ENCODE peak calls at places on chromosomes 3 and 15, in five cellular contexts. I, U, R, S and D are unnamed samples.

GRCh38 chr3:2653706-2654105 is 456.5 kb downstream of the IL5RA start:
- DNase-seq in I (no peak), U (peak), R (no peak), S (no peak), D (no peak)

GRCh38 chr15:57025264-57025939 is 107.0 kb downstream of the TCF12 start:
- DNase-seq in I (no peak), U (peak), R (no peak), S (peak), D (peak)

GRCh38 chr3:60192297-60193114 is 1058.7 kb downstream of the FHIT start:
- DNase-seq in I (no peak), U (no peak), R (no peak), S (no peak), D (no peak)

GRCh38 chr15:29939404-29939803 is 117.1 kb upstream of the TJP1 start:
- DNase-seq in I (no peak), U (no peak), R (no peak), S (peak), D (no peak)

GRCh38 chr3:51338632-51339031 is 46.5 kb upstream of the MANF start:
- DNase-seq in I (no peak), U (no peak), R (no peak), S (no peak), D (no peak)

GRCh38 chr3:126147147-126147931 is 33.0 kb downstream of the ALDH1L1 start:
- DNase-seq in I (no peak), U (no peak), R (no peak), S (no peak), D (no peak)

GRCh38 chr3:67296039-67296892 is 298.2 kb downstream of the KBTBD8 start:
- DNase-seq in I (no peak), U (no peak), R (no peak), S (no peak), D (no peak)

GRCh38 chr3:127266186-127266585 is 21.7 kb downstream of the PRR20G start:
- DNase-seq in I (no peak), U (no peak), R (no peak), S (no peak), D (no peak)

GRCh38 chr15:28096720-28097431 is 2.2 kb downstream of the OCA2 start:
- DNase-seq in I (no peak), U (no peak), R (no peak), S (no peak), D (peak)

GRCh38 chr15:94858011-94858410 is 626.6 kb downstream of the MCTP2 start:
- DNase-seq in I (no peak), U (no peak), R (no peak), S (no peak), D (no peak)

GRCh38 chr3:127738192-127738840 is 65.6 kb downstream of the ABTB1 start:
- DNase-seq in I (no peak), U (no peak), R (no peak), S (peak), D (no peak)

GRCh38 chr15:31228980-31229826 is 97.4 kb upstream of the KLF13 start:
- DNase-seq in I (no peak), U (no peak), R (no peak), S (no peak), D (peak)

GRCh38 chr3:17384567-17385296 is 357.7 kb downstream of the TBC1D5 start:
- DNase-seq in I (no peak), U (peak), R (no peak), S (peak), D (no peak)

GRCh38 chr15:35066094-35066493 is 19.0 kb downstream of the NANOGP8 start:
- DNase-seq in I (no peak), U (no peak), R (no peak), S (no peak), D (no peak)

GRCh38 chr3:65569129-65569528 is 469.6 kb downstream of the MAGI1 start:
- DNase-seq in I (no peak), U (peak), R (no peak), S (no peak), D (no peak)

GRCh38 chr15:101028321-101028720 is 109.2 kb downstream of the LRRK1 start:
- DNase-seq in I (no peak), U (peak), R (no peak), S (no peak), D (no peak)

GRCh38 chr15:101027273-101027901 is 108.2 kb downstream of the LRRK1 start:
- DNase-seq in I (no peak), U (no peak), R (no peak), S (no peak), D (no peak)

GRCh38 chr15:101029971-101030661 is 111.0 kb downstream of the LRRK1 start:
- DNase-seq in I (no peak), U (no peak), R (no peak), S (no peak), D (no peak)

GRCh38 chr15:101027920-101028319 is 108.8 kb downstream of the LRRK1 start:
- DNase-seq in I (no peak), U (no peak), R (no peak), S (no peak), D (no peak)

DNA sequence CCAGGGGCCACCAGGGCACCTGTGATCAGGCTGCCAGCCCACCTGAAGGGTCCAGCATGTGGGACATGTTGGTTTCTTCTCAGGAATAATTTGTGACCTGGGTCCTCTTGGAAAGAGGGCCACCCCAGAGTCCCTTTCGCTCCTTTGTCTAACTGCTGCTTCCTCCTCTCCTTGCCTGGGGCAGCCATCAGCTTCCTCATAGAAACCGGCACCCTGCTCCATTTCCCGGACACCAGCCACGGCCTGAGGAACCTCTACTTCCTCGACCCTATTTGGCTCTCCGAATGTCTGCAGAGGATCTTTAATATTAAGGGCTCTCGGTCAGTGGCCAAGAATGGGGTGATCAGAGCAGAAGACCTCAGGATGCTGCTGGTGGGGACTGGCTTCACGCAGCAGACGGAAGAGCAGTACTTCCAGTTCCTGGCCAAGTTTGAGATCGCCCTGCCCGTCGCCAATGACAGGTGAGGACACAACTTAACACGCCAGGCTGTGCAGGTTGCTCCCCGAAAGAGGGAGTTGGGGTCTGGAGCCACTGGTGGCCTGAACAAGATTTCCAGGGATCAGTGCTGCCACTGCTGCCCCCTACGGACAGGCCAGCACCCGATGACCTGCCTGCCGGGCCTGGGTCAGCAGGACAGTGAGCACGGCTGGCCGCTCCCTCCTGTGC is 109.7 kb downstream of the LRRK1 start:
- DNase-seq in I (no peak), U (no peak), R (no peak), S (no peak), D (no peak)
- TF ChIP-seq EZH2 in I (no peak), U (no peak), R (no peak), S (no peak), D (no peak)

DNA sequence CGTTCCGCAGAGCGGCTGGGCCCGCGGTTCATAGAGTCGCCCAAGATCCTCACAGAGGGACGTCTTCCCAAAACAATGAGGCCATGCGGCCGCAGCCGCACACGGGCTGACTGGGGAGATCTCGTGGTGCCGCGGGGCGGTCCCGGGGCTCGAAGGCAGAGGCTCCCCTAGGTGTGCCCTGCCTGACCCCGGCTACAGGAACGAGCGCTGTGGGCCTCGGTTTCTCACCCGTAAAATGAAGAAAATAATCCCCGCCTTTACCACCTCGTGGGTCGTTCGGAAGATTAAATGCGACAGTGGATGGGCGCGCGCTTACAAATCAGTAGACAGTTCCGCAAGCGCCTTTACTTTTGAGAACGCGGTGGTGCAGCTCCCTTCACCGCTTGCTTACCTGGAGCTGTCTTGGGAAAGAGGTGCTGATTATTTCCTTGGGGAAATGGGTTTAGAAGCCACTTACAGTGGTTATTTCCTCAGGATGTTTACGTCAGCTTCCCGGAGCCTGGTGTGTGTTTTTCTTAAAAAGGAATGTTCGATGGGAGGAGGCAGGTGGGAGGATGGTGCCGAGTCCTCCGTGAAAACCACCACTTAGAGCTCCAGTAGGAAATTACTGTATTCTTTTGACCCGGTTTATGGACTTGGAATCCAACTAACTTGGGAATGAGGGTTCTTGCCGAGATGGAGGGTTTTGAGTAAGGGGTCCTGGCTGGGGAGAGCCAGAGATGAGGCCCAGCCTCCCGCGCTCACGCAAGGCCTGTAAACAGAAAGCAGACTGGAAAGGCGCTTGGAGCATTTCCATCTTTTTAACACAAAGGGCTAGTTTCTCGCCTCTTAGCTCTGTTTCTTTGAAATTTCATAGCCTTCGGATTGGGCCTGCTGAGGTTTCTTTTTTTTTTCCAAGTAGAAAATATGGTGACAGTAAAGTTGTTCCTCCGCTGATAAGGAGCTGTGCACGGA is 2.0 kb upstream of the MEX3B start:
- DNase-seq in I (no peak), U (peak), R (peak), S (peak), D (peak)
- TF ChIP-seq EZH2 in I (no peak), U (no peak), R (no peak), S (no peak), D (no peak)

DNA sequence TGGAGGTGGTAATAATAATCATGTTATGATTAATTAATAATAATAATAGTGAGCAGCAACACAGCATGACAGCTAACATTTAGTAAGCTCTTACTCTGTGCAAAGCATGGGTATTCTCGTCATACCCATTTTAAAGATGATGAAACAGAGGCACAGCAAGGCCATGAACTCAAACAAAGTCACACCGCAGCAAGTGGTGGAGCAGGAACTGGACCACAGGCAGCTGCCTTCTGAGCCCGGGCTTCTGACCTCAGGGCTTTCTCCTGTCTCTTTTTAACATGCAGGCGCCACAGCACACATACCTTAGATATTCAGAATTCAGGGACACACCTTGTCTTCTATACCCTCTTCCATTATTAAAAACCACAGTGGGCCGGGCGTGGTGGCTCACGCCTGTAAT is 50.7 kb upstream of the SPATA12 start:
- DNase-seq in I (no peak), U (no peak), R (no peak), S (no peak), D (no peak)
- TF ChIP-seq EZH2 in I (no peak), U (no peak), R (no peak), S (no peak), D (no peak)

GRCh38 chr3:123028233-123028828 is 768 bp upstream of the SEMA5B start:
- DNase-seq in I (peak), U (peak), R (peak), S (peak), D (peak)
- TF ChIP-seq EZH2 in I (no peak), U (peak), R (no peak), S (peak), D (no peak)

DNA sequence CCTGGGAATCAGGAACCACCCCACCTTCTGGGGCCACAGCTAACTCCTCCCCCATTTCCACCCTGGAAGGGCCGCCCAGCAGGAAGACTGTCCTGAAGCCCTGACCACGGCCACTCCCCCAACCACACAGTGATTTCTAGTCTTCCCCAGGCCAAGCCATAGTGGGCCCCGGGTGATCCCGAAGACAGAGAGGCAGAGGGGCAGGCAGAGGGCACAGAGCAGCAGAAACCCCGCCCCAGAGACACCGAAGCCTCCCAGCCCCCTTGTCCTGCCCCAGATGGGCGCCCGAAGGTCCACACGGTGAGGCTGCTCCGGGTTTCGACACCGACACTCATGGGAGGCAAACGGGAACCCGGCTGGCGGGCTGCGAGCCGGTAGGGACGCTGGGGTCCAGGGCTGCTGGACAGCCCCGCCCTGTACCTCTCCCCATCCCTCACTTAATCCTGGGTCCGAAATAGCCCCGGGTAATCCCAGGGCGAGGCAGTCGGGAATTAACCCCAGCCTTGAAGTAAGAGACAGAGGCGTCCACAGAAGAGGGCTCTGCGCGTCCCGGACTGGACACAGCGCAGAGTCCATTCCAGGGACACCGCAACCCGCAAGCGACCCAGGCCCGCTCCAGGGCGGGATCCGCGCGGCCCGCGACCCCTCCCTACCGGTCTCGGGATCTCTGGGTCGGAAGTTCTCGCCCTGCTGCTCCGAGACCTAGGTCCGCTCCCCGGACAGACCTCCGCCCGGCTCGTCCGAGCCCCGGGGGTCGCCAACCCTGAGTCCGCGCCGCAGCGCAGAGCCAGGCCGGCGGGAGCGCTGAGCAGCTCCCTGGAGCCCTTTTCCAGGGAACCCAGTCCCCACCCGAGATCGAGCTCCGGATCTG is 138.2 kb downstream of the NUP210 start:
- DNase-seq in I (peak), U (no peak), R (no peak), S (no peak), D (peak)
- TF ChIP-seq EZH2 in I (no peak), U (peak), R (peak), S (peak), D (peak)

DNA sequence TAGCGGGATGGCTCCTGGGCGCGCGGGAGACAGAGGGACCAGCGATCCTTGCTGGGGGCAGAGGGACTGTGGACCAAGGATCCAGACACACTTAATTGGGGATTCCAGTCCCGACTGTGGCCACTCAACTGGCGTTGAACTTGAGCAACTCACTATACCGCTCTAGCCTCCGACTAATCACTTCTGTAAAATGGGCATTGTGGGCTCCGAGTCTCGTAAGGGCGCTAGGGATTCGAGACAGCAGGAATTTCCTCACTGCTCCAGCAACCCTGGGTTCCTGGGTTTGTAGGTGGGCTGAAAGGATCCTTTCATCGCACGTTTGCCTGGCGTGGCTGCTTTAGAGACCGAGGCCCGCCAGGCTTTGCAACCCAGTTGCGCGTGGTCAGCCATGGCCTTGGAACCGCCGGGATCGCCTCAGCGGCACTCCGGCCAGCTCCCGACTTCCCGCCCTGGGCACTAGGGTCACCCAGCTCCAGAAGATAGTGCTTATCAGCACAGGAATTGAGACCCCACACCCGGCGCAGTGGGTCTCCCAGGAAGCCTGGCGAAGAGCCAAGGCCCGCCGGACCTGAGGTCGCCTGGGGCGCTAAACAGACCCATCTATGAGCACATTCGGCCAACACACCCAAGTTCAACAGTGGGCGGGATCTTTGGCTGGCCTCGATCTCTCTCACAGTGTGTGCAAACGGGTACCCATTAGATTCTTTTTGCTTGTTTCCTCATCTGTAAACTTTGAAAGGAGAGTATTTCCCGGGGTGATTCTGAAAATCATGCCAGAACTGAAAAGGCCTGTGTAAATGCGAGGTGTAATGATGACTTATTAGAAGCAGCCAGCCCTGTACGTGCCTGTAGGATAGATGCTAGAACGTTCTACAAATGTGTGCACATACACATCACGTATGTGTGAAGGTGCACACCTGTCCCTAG is 9.9 kb downstream of the FOXL2 start:
- DNase-seq in I (no peak), U (no peak), R (no peak), S (no peak), D (peak)
- TF ChIP-seq EZH2 in I (no peak), U (peak), R (peak), S (peak), D (peak)